ENCODE peak calls at places on chromosomes 13 and 19, in nine cellular contexts. R, N, P, Y, J, B, U, W and G are unnamed samples.

GRCh38 chr19:50896591-50897190 is 14.5 kb downstream of the KLK4 start:
- DNase-seq in R (no peak), N (no peak), P (peak), Y (no peak), J (no peak), B (no peak), U (peak), W (no peak), G (peak)

GRCh38 chr13:110135977-110136597 is 170.9 kb downstream of the COL4A1 start:
- DNase-seq in R (no peak), N (no peak), P (no peak), Y (peak), J (no peak), B (no peak), U (no peak), W (no peak), G (no peak)

GRCh38 chr19:18603255-18603957 is 3.2 kb downstream of the CRLF1 start:
- DNase-seq in R (peak), N (no peak), P (no peak), Y (no peak), J (no peak), B (no peak), U (peak), W (no peak), G (no peak)

GRCh38 chr13:97567510-97568243 is 133.7 kb downstream of the RAP2A start:
- DNase-seq in R (no peak), N (peak), P (peak), Y (no peak), J (no peak), B (no peak), U (peak), W (peak), G (peak)

GRCh38 chr19:35774274-35775045 is 904 bp upstream of the ARHGAP33 start:
- DNase-seq in R (no peak), N (no peak), P (no peak), Y (no peak), J (no peak), B (no peak), U (peak), W (no peak), G (no peak)

GRCh38 chr19:56554272-56554869 is 12.9 kb upstream of the ZNF470 start:
- DNase-seq in R (no peak), N (no peak), P (no peak), Y (no peak), J (no peak), B (no peak), U (no peak), W (no peak), G (no peak)

GRCh38 chr19:5186293-5187050 is 154.1 kb downstream of the PTPRS start:
- DNase-seq in R (no peak), N (no peak), P (no peak), Y (no peak), J (no peak), B (no peak), U (peak), W (no peak), G (no peak)

GRCh38 chr19:12015015-12015752 is 20.3 kb downstream of the ZNF433 start:
- DNase-seq in R (no peak), N (no peak), P (no peak), Y (no peak), J (no peak), B (no peak), U (no peak), W (no peak), G (no peak)

GRCh38 chr13:43991773-43992201 is 112.1 kb downstream of the LACC1 start:
- DNase-seq in R (no peak), N (no peak), P (no peak), Y (no peak), J (no peak), B (peak), U (no peak), W (no peak), G (no peak)

GRCh38 chr19:42092350-42092749 is 16.4 kb downstream of the ZNF574 start:
- DNase-seq in R (no peak), N (no peak), P (peak), Y (no peak), J (no peak), B (no peak), U (peak), W (peak), G (no peak)

GRCh38 chr13:111970501-111971155 is 96.3 kb upstream of the SOX1 start:
- DNase-seq in R (no peak), N (no peak), P (no peak), Y (no peak), J (no peak), B (no peak), U (no peak), W (no peak), G (no peak)

GRCh38 chr13:21849323-21849722 is 178.4 kb downstream of the FGF9 start:
- DNase-seq in R (no peak), N (no peak), P (peak), Y (no peak), J (no peak), B (no peak), U (peak), W (no peak), G (no peak)

GRCh38 chr19:588093-588742 is 1.5 kb upstream of the HCN2 start:
- DNase-seq in R (peak), N (peak), P (peak), Y (no peak), J (no peak), B (peak), U (peak), W (peak), G (peak)

GRCh38 chr13:35388456-35388855 is 88.0 kb downstream of the MAB21L1 start:
- DNase-seq in R (no peak), N (no peak), P (no peak), Y (no peak), J (no peak), B (no peak), U (no peak), W (no peak), G (no peak)

GRCh38 chr19:32671883-32672282 is 3.1 kb downstream of the ANKRD27 start:
- DNase-seq in R (no peak), N (no peak), P (no peak), Y (no peak), J (no peak), B (no peak), U (no peak), W (no peak), G (no peak)

GRCh38 chr19:32666084-32666483 is 8.9 kb downstream of the ANKRD27 start:
- DNase-seq in R (no peak), N (no peak), P (no peak), Y (no peak), J (no peak), B (no peak), U (no peak), W (no peak), G (no peak)

GRCh38 chr19:32673573-32673972 is 1.4 kb downstream of the ANKRD27 start:
- DNase-seq in R (no peak), N (no peak), P (no peak), Y (no peak), J (no peak), B (no peak), U (no peak), W (no peak), G (no peak)

GRCh38 chr19:32674153-32674958 is 624 bp downstream of the ANKRD27 start:
- DNase-seq in R (no peak), N (no peak), P (no peak), Y (no peak), J (no peak), B (no peak), U (no peak), W (no peak), G (no peak)

GRCh38 chr19:32669205-32669785 is 5.7 kb downstream of the ANKRD27 start:
- DNase-seq in R (no peak), N (no peak), P (no peak), Y (no peak), J (no peak), B (no peak), U (no peak), W (no peak), G (no peak)
- H3K27ac ChIP-seq in R (no peak), N (no peak), P (no peak), Y (no peak), J (no peak), B (no peak), U (peak), W (peak), G (no peak)

GRCh38 chr19:2627319-2627829 is 75.1 kb downstream of the GNG7 start:
- DNase-seq in R (peak), N (peak), P (peak), Y (peak), J (no peak), B (peak), U (peak), W (peak), G (peak)
- TF ChIP-seq POLR2A in R (peak), N (peak), P (peak), Y (peak), J (no peak), B (no peak), U (no peak), W (peak), G (no peak)

DNA sequence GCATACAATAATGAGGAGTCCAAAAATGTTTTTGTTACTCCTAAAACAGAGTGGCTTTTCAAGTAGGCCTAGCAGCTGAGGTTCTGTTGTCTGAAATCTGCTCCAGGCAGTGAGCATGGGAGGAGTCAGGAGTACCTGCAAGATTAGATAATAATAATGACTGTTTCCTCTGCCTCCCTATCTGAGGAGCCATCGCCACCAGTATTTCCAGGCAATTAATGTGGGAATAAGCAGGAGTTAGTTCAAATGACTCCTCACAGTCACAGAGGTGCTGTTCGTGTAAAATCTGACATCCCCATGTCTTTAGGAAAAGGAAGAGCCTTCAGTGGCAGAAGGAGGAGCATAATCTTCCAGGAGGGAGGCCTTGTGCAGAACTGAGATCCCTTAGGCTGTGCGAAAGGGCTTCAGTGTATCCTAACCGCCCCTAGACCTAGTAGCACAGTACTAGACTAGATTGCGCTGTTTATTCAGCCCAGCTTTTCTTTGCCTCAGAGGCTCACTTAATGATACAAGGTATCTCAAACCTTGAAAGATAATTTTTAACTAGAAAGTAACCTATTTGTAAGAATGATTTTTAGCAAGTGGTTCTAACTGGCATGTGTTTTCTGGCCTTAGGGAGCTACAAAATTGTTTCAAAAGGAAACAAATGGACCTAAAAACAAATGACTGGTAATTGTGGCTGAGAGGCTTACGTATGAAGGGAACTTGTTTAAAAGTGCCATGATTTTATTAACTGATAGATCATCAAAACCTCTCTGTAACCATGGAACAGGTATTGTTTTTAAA is 49.0 kb downstream of the FREM2 start:
- DNase-seq in R (no peak), N (no peak), P (peak), Y (no peak), J (no peak), B (no peak), U (no peak), W (no peak), G (no peak)
- H3K27ac ChIP-seq in R (no peak), N (no peak), P (peak), Y (no peak), J (no peak), B (no peak), U (no peak), W (no peak), G (no peak)

DNA sequence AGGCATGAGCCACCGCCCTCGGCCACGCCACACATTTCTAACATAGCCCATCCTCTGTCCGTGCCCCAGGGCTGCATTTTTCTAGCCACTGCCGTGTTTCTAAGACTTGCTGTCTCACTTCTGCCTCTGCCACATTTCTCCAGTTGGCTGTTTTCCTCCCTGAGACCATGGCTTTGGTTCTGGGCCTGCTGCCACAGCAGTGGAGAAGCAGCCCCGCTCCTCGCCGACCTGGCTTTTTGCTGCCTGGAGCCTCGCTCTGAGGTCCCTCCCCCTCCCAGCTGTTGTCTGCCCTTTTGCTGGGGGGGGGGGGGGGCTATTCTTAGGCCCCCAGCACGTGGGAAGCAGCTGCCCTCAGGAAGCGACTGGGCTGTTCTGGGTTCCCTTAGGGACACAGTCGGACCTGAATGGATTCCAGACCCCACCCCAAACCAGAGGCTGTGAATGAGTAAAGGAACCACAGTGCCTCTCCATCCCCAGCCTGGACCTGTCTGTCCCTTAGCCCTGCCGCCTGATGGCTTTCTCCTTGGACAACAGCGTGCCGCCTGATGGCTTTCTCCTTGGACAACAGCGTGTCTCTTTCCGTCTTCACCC is 3.3 kb downstream of the GYS1 start:
- DNase-seq in R (no peak), N (no peak), P (no peak), Y (no peak), J (no peak), B (peak), U (no peak), W (no peak), G (no peak)
- TF ChIP-seq POLR2A in R (no peak), N (no peak), P (no peak), Y (no peak), J (no peak), B (no peak), U (no peak), W (no peak), G (no peak)

GRCh38 chr13:106657104-106657503 is 89.2 kb upstream of the ARGLU1 start:
- DNase-seq in R (no peak), N (no peak), P (no peak), Y (no peak), J (no peak), B (no peak), U (no peak), W (no peak), G (no peak)
- H3K27ac ChIP-seq in R (no peak), N (no peak), P (no peak), Y (no peak), J (no peak), B (no peak), U (no peak), W (no peak), G (no peak)

GRCh38 chr19:38626401-38626800 is 7.4 kb downstream of the EIF3K start:
- DNase-seq in R (no peak), N (no peak), P (no peak), Y (no peak), J (no peak), B (no peak), U (no peak), W (no peak), G (no peak)
- TF ChIP-seq POLR2A in R (no peak), N (no peak), P (no peak), Y (no peak), J (no peak), B (no peak), U (no peak), W (no peak), G (no peak)

GRCh38 chr19:17236414-17236716 is 9.4 kb downstream of the NR2F6 start:
- DNase-seq in R (no peak), N (no peak), P (no peak), Y (no peak), J (peak), B (no peak), U (no peak), W (peak), G (no peak)
- H3K27ac ChIP-seq in R (peak), N (no peak), P (peak), Y (peak), J (no peak), B (peak), U (peak), W (peak), G (peak)

DNA sequence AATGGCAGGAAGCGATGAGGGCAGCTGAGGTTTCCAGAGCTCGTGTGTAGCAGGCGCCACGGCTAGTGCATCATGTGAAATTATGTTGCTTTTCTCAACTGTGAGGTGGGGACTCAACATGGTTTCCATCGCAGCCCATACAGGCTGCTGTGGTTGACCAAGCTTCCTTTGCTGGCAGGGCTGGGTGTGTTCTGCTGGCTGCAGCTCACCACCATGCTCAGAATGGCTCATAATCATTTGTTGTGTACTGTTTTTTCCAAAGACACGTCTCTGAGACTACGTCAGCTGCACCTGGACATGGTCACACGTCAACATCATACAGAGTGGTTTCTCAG is 16.1 kb upstream of the RASA3 start:
- DNase-seq in R (no peak), N (no peak), P (peak), Y (no peak), J (no peak), B (no peak), U (no peak), W (peak), G (no peak)
- TF ChIP-seq POLR2A in R (peak), N (no peak), P (peak), Y (no peak), J (no peak), B (no peak), U (no peak), W (no peak), G (no peak)

GRCh38 chr19:40721936-40722661 is 5.2 kb downstream of the ITPKC start:
- DNase-seq in R (no peak), N (no peak), P (peak), Y (no peak), J (no peak), B (peak), U (no peak), W (no peak), G (no peak)
- H3K27ac ChIP-seq in R (peak), N (no peak), P (peak), Y (peak), J (no peak), B (peak), U (peak), W (peak), G (peak)

DNA sequence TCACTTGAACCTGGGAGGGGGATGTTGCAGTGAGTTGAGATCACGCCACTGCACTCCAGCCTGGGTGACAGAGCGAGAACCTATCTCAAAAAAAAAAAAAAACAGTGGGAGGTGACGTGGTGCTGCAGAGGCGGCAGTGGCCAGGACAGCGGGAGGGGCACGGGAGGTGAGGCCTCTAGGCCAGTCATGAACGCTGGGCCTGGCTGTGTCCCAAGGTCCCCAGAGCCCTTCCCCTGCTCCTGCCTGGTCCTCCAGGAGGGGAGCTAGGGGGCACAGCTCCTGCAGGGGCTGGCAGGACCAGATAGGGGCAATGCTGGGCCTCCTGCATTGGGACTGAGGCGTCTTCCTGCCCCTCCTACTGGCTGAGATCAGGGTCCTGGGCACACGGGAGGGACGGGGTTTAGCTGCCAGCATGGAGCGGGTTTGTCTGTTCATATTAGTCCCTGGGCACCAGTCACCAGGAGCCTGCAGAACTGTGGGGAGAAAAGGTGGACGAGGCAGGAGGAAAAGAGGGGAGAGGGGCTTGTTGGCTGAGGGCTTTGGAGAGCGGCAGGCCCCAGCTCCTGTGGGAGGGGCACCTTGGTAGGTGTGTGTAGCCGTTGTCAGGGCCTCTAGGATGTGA is 4.5 kb downstream of the MAP2K7 start:
- DNase-seq in R (peak), N (no peak), P (no peak), Y (no peak), J (peak), B (no peak), U (no peak), W (no peak), G (no peak)
- TF ChIP-seq POLR2A in R (no peak), N (no peak), P (no peak), Y (no peak), J (no peak), B (no peak), U (no peak), W (no peak), G (no peak)